ENCODE peak calls at places on chromosomes 5 and 9, in ten cellular contexts. J is GM19239; P is LNCaP clone FGC; S is T-helper 1 cell; U is suprapubic skin; Z is CD8-positive, alpha-beta T cell; Q is activated T-helper 1 cell treated with anti-CD3 and anti-CD28 coated beads, Interleukin-2, amount 50 U/mL, for 16 hours; B is DMS153; L is HS-5; C is SK-N-MC. V is an unnamed sample.

GRCh38 chr5:126450388-126450787 is 27.2 kb downstream of the GRAMD2B start:
- DNase-seq in J (no peak), P (no peak), S (no peak), U (no peak), Z (no peak), Q (no peak), B (no peak), L (no peak), C (no peak), V (no peak)

GRCh38 chr5:84085387-84086041 is 299.2 kb downstream of the EDIL3 start:
- DNase-seq in J (no peak), P (no peak), S (no peak), U (no peak), Z (no peak), Q (no peak), B (no peak), L (no peak), C (no peak), V (no peak)

GRCh38 chr9:23153058-23153457 is 673.0 kb downstream of the ELAVL2 start:
- DNase-seq in J (no peak), P (no peak), S (no peak), U (no peak), Z (no peak), Q (no peak), B (no peak), L (no peak), C (no peak), V (no peak)

GRCh38 chr5:177373806-177374205 is 10.4 kb upstream of the SLC34A1 start:
- DNase-seq in J (no peak), P (no peak), S (no peak), U (no peak), Z (no peak), Q (no peak), B (no peak), L (no peak), C (no peak), V (no peak)

GRCh38 chr5:135073771-135074345 is 39.8 kb upstream of the PITX1 start:
- DNase-seq in J (no peak), P (no peak), S (no peak), U (no peak), Z (no peak), Q (no peak), B (no peak), L (no peak), C (no peak), V (no peak)

GRCh38 chr9:95175523-95175922 is 142.0 kb downstream of the FANCC start:
- DNase-seq in J (no peak), P (no peak), S (no peak), U (no peak), Z (no peak), Q (no peak), B (peak; percentile 7), L (no peak), C (no peak), V (no peak)

GRCh38 chr9:102779341-102779740 is 215.8 kb upstream of the CYLC2 start:
- DNase-seq in J (no peak), P (no peak), S (no peak), U (no peak), Z (no peak), Q (no peak), B (no peak), L (peak; percentile 54), C (no peak), V (no peak)

GRCh38 chr5:1565737-1566734 is 42.3 kb upstream of the LPCAT1 start:
- DNase-seq in J (no peak), P (no peak), S (no peak), U (no peak), Z (no peak), Q (no peak), B (no peak), L (no peak), C (no peak), V (no peak)

GRCh38 chr5:31987985-31988710 is 186.0 kb downstream of the GOLPH3 start:
- DNase-seq in J (no peak), P (no peak), S (no peak), U (no peak), Z (no peak), Q (no peak), B (no peak), L (peak; percentile 100), C (no peak), V (no peak)

GRCh38 chr5:66546541-66546940 is 49.7 kb upstream of the MAST4 start:
- DNase-seq in J (no peak), P (no peak), S (no peak), U (no peak), Z (no peak), Q (no peak), B (no peak), L (no peak), C (no peak), V (no peak)

GRCh38 chr9:117555964-117556629 is 141.2 kb upstream of the ASTN2 start:
- DNase-seq in J (peak; percentile 36), P (peak; percentile 30), S (no peak), U (peak; percentile 59), Z (peak; percentile 2), Q (no peak), B (peak; percentile 61), L (no peak), C (no peak), V (peak; percentile 20)

GRCh38 chr9:98523231-98523901 is 185.4 kb downstream of the GABBR2 start:
- DNase-seq in J (no peak), P (no peak), S (no peak), U (no peak), Z (no peak), Q (no peak), B (no peak), L (no peak), C (no peak), V (no peak)

GRCh38 chr5:172699423-172699822 is 58.4 kb downstream of the NEURL1B start:
- DNase-seq in J (no peak), P (no peak), S (no peak), U (no peak), Z (no peak), Q (no peak), B (no peak), L (no peak), C (no peak), V (no peak)

GRCh38 chr9:7780261-7780988 is 19.2 kb downstream of the DMAC1 start:
- DNase-seq in J (no peak), P (no peak), S (no peak), U (no peak), Z (no peak), Q (no peak), B (no peak), L (no peak), C (no peak), V (no peak)

GRCh38 chr9:89428901-89429890 is 68.7 kb downstream of the SEMA4D start:
- DNase-seq in J (no peak), P (no peak), S (peak; percentile 46), U (no peak), Z (peak; percentile 44), Q (peak; percentile 32), B (no peak), L (no peak), C (no peak), V (no peak)

GRCh38 chr9:123120953-123121352 is 87.5 kb downstream of the GPR21 start:
- DNase-seq in J (no peak), P (no peak), S (no peak), U (no peak), Z (no peak), Q (no peak), B (no peak), L (no peak), C (no peak), V (no peak)

GRCh38 chr9:81132318-81132717 is 557.0 kb downstream of the TLE1 start:
- DNase-seq in J (no peak), P (no peak), S (no peak), U (no peak), Z (no peak), Q (no peak), B (no peak), L (no peak), C (no peak), V (no peak)

GRCh38 chr9:16870606-16871357 is at the start of gene BNC2:
- DNase-seq in J (no peak), P (no peak), S (no peak), U (peak; percentile 74), Z (no peak), Q (no peak), B (no peak), L (no peak), C (no peak), V (no peak)

GRCh38 chr5:34517249-34517648 is 138.9 kb upstream of the RAI14 start:
- DNase-seq in J (no peak), P (no peak), S (no peak), U (no peak), Z (no peak), Q (no peak), B (peak; percentile 56), L (peak; percentile 48), C (no peak), V (no peak)

V was measured in activated T-helper 2 cell treated with anti-CD3 and anti-CD28 coated beads, Interferon-gamma antibody, Interleukin-2, Interleukin-4, amounts not matched to agents 10 μg/mL and 5 μg/mL and 100 μg/mL, durations not matched to agents 14 hours and 24 hours and 36 hours.